ENCODE peak calls at places on chromosome 7, in ten cellular contexts. W is tibial nerve, I is bronchial epithelial cell, V is astrocyte of the cerebellum, K is tibial artery, Y is mammary epithelial cell, S is BJ, T is astrocyte of the spinal cord, G is astrocyte, Q is HCT116. C is an unnamed sample.

GRCh38 chr7:128936798-128937197 is 929 bp upstream of the IRF5 start:
- DNase-seq in W (no peak), I (no peak), V (no peak), K (no peak), Y (no peak), S (no peak), T (no peak), G (no peak), Q (no peak), C (no peak)

GRCh38 chr7:135326636-135327280 is 93.1 kb downstream of the STRA8 start:
- DNase-seq in W (no peak), I (peak), V (peak), K (no peak), Y (no peak), S (no peak), T (peak), G (peak), Q (no peak), C (no peak)

GRCh38 chr7:132276252-132276651 is 300.0 kb downstream of the PLXNA4 start:
- DNase-seq in W (no peak), I (no peak), V (no peak), K (no peak), Y (no peak), S (no peak), T (no peak), G (no peak), Q (no peak), C (no peak)

GRCh38 chr7:100946766-100947365 is 2.5 kb upstream of the MUC3A start:
- DNase-seq in W (no peak), I (no peak), V (no peak), K (no peak), Y (no peak), S (no peak), T (no peak), G (no peak), Q (no peak), C (no peak)

GRCh38 chr7:34227525-34227924 is 322.2 kb downstream of the BMPER start:
- DNase-seq in W (no peak), I (no peak), V (no peak), K (no peak), Y (no peak), S (no peak), T (no peak), G (no peak), Q (no peak), C (no peak)

GRCh38 chr7:78677391-78677790 is 776.1 kb downstream of the MAGI2 start:
- DNase-seq in W (no peak), I (no peak), V (no peak), K (no peak), Y (no peak), S (no peak), T (no peak), G (peak), Q (no peak), C (no peak)

GRCh38 chr7:8627322-8627721 is 193.9 kb downstream of the NXPH1 start:
- DNase-seq in W (no peak), I (no peak), V (no peak), K (no peak), Y (no peak), S (no peak), T (no peak), G (no peak), Q (no peak), C (no peak)

GRCh38 chr7:31069880-31070555 is 17.9 kb downstream of the ADCYAP1R1 start:
- DNase-seq in W (no peak), I (no peak), V (no peak), K (no peak), Y (no peak), S (no peak), T (no peak), G (no peak), Q (no peak), C (no peak)

GRCh38 chr7:55440040-55440690 is 75.0 kb downstream of the LANCL2 start:
- DNase-seq in W (no peak), I (no peak), V (no peak), K (no peak), Y (no peak), S (no peak), T (no peak), G (no peak), Q (no peak), C (no peak)

GRCh38 chr7:36597099-36597773 is 127.1 kb downstream of the AOAH start:
- DNase-seq in W (no peak), I (peak), V (no peak), K (no peak), Y (peak), S (no peak), T (no peak), G (no peak), Q (no peak), C (no peak)

GRCh38 chr7:85023066-85023687 is 163.7 kb downstream of the SEMA3D start:
- DNase-seq in W (no peak), I (peak), V (peak), K (no peak), Y (peak), S (no peak), T (peak), G (peak), Q (peak), C (peak)

GRCh38 chr7:27191081-27191715 is 6.2 kb upstream of the HOXA11 start:
- DNase-seq in W (peak), I (no peak), V (no peak), K (peak), Y (no peak), S (no peak), T (no peak), G (no peak), Q (no peak), C (no peak)

GRCh38 chr7:54778696-54779285 is 19.8 kb upstream of the SEC61G start:
- DNase-seq in W (no peak), I (peak), V (no peak), K (no peak), Y (peak), S (no peak), T (peak), G (peak), Q (no peak), C (no peak)

GRCh38 chr7:24595671-24596418 is 22.6 kb downstream of the PALS2 start:
- DNase-seq in W (no peak), I (no peak), V (no peak), K (no peak), Y (no peak), S (no peak), T (no peak), G (no peak), Q (no peak), C (no peak)

GRCh38 chr7:147535619-147536200 is 1054.9 kb upstream of the C7orf33 start:
- DNase-seq in W (no peak), I (no peak), V (no peak), K (no peak), Y (peak), S (no peak), T (peak), G (no peak), Q (no peak), C (no peak)

GRCh38 chr7:30873207-30873606 is 38.4 kb upstream of the AQP1 start:
- DNase-seq in W (no peak), I (no peak), V (no peak), K (no peak), Y (no peak), S (no peak), T (no peak), G (no peak), Q (no peak), C (no peak)

GRCh38 chr7:28107960-28108359 is 72.6 kb downstream of the JAZF1 start:
- DNase-seq in W (no peak), I (peak), V (no peak), K (no peak), Y (peak), S (no peak), T (no peak), G (peak), Q (peak), C (no peak)

GRCh38 chr7:43763183-43763582 is 4.7 kb downstream of the BLVRA start:
- DNase-seq in W (no peak), I (no peak), V (no peak), K (no peak), Y (no peak), S (no peak), T (no peak), G (no peak), Q (no peak), C (no peak)

GRCh38 chr7:83655951-83656556 is 7.1 kb upstream of the SEMA3E start:
- DNase-seq in W (no peak), I (peak), V (peak), K (no peak), Y (peak), S (no peak), T (peak), G (peak), Q (peak), C (peak)

GRCh38 chr7:22786290-22786932 is 36.2 kb downstream of the TOMM7 start:
- DNase-seq in W (no peak), I (no peak), V (no peak), K (no peak), Y (no peak), S (no peak), T (no peak), G (no peak), Q (no peak), C (no peak)

GRCh38 chr7:21108182-21108581 is 319.7 kb upstream of the SP4 start:
- DNase-seq in W (no peak), I (no peak), V (no peak), K (no peak), Y (no peak), S (no peak), T (no peak), G (no peak), Q (no peak), C (no peak)

GRCh38 chr7:7918736-7919448 is 49.7 kb upstream of the GLCCI1 start:
- DNase-seq in W (no peak), I (no peak), V (no peak), K (no peak), Y (no peak), S (no peak), T (no peak), G (no peak), Q (no peak), C (no peak)

GRCh38 chr7:15113752-15114151 is 211.2 kb upstream of the DGKB start:
- DNase-seq in W (no peak), I (peak), V (no peak), K (no peak), Y (peak), S (no peak), T (no peak), G (no peak), Q (no peak), C (no peak)

GRCh38 chr7:19062216-19062615 is 55.2 kb downstream of the TWIST1 start:
- DNase-seq in W (no peak), I (no peak), V (no peak), K (no peak), Y (no peak), S (no peak), T (no peak), G (no peak), Q (no peak), C (no peak)

GRCh38 chr7:26117142-26117807 is 34.7 kb upstream of the NFE2L3 start:
- DNase-seq in W (no peak), I (no peak), V (no peak), K (no peak), Y (no peak), S (no peak), T (no peak), G (no peak), Q (no peak), C (peak)

GRCh38 chr7:105897999-105898398 is 21.6 kb upstream of the ATXN7L1 start:
- DNase-seq in W (no peak), I (no peak), V (no peak), K (no peak), Y (no peak), S (no peak), T (no peak), G (no peak), Q (no peak), C (no peak)

GRCh38 chr7:57437581-57437980 is 12.4 kb upstream of the ZNF716 start:
- DNase-seq in W (no peak), I (no peak), V (no peak), K (no peak), Y (no peak), S (no peak), T (no peak), G (no peak), Q (no peak), C (no peak)

GRCh38 chr7:24587853-24588252 is 14.6 kb downstream of the PALS2 start:
- DNase-seq in W (no peak), I (no peak), V (no peak), K (no peak), Y (no peak), S (no peak), T (no peak), G (no peak), Q (no peak), C (peak)

GRCh38 chr7:39606352-39606751 is 17.0 kb upstream of the RALA start:
- DNase-seq in W (no peak), I (peak), V (no peak), K (no peak), Y (peak), S (no peak), T (no peak), G (no peak), Q (no peak), C (no peak)

GRCh38 chr7:95006010-95006409 is 98.6 kb downstream of the PPP1R9A start:
- DNase-seq in W (no peak), I (no peak), V (no peak), K (no peak), Y (no peak), S (no peak), T (no peak), G (no peak), Q (no peak), C (no peak)

GRCh38 chr7:117269417-117269816 is 53.4 kb downstream of the WNT2 start:
- DNase-seq in W (no peak), I (peak), V (peak), K (no peak), Y (peak), S (peak), T (peak), G (peak), Q (peak), C (no peak)

GRCh38 chr7:90804370-90804769 is 208.2 kb downstream of the CDK14 start:
- DNase-seq in W (no peak), I (peak), V (no peak), K (no peak), Y (no peak), S (no peak), T (no peak), G (peak), Q (no peak), C (no peak)

GRCh38 chr7:116455009-116455408 is 44.5 kb upstream of the CAV2 start:
- DNase-seq in W (no peak), I (peak), V (no peak), K (no peak), Y (peak), S (peak), T (peak), G (peak), Q (no peak), C (no peak)

GRCh38 chr7:92576296-92576695 is 13.9 kb downstream of the FAM133B start:
- DNase-seq in W (no peak), I (no peak), V (no peak), K (no peak), Y (no peak), S (no peak), T (no peak), G (no peak), Q (no peak), C (no peak)

GRCh38 chr7:42097756-42098155 is 139.3 kb downstream of the GLI3 start:
- DNase-seq in W (no peak), I (peak), V (no peak), K (no peak), Y (peak), S (peak), T (peak), G (peak), Q (no peak), C (no peak)

GRCh38 chr7:121026159-121026558 is 37.6 kb downstream of the CPED1 start:
- DNase-seq in W (no peak), I (no peak), V (no peak), K (no peak), Y (no peak), S (no peak), T (no peak), G (no peak), Q (no peak), C (no peak)

GRCh38 chr7:33080326-33080725 is 17.8 kb upstream of the NT5C3A start:
- DNase-seq in W (no peak), I (no peak), V (no peak), K (no peak), Y (no peak), S (no peak), T (no peak), G (no peak), Q (no peak), C (no peak)
- H3K4me3 ChIP-seq in W (no peak), I (no peak), V (no peak), K (no peak), Y (no peak), S (no peak), T (no peak), G (no peak), Q (no peak), C (no peak)

GRCh38 chr7:149422065-149422913 is 38.6 kb downstream of the ZNF777 start:
- DNase-seq in W (no peak), I (peak), V (peak), K (no peak), Y (peak), S (no peak), T (peak), G (peak), Q (peak), C (peak)
- H3K4me3 ChIP-seq in W (peak), I (peak), V (peak), K (peak), Y (peak), S (peak), T (peak), G (peak), Q (peak), C (peak)

GRCh38 chr7:139682136-139683013 is 95.4 kb downstream of the HIPK2 start:
- DNase-seq in W (no peak), I (peak), V (no peak), K (no peak), Y (peak), S (no peak), T (peak), G (peak), Q (peak), C (no peak)

GRCh38 chr7:139683137-139683871 is 94.5 kb downstream of the HIPK2 start:
- DNase-seq in W (no peak), I (peak), V (peak), K (no peak), Y (peak), S (no peak), T (peak), G (peak), Q (no peak), C (no peak)

GRCh38 chr7:139687980-139688632 is 89.7 kb downstream of the HIPK2 start:
- DNase-seq in W (no peak), I (peak), V (no peak), K (no peak), Y (peak), S (no peak), T (peak), G (no peak), Q (peak), C (no peak)

GRCh38 chr7:139691253-139691781 is 86.5 kb downstream of the HIPK2 start:
- DNase-seq in W (no peak), I (no peak), V (no peak), K (no peak), Y (no peak), S (no peak), T (peak), G (no peak), Q (no peak), C (no peak)

GRCh38 chr7:139687206-139687954 is 90.4 kb downstream of the HIPK2 start:
- DNase-seq in W (no peak), I (no peak), V (no peak), K (no peak), Y (peak), S (no peak), T (no peak), G (no peak), Q (no peak), C (no peak)
- H3K4me3 ChIP-seq in W (no peak), I (no peak), V (no peak), K (no peak), Y (no peak), S (no peak), T (no peak), G (no peak), Q (no peak), C (no peak)

DNA sequence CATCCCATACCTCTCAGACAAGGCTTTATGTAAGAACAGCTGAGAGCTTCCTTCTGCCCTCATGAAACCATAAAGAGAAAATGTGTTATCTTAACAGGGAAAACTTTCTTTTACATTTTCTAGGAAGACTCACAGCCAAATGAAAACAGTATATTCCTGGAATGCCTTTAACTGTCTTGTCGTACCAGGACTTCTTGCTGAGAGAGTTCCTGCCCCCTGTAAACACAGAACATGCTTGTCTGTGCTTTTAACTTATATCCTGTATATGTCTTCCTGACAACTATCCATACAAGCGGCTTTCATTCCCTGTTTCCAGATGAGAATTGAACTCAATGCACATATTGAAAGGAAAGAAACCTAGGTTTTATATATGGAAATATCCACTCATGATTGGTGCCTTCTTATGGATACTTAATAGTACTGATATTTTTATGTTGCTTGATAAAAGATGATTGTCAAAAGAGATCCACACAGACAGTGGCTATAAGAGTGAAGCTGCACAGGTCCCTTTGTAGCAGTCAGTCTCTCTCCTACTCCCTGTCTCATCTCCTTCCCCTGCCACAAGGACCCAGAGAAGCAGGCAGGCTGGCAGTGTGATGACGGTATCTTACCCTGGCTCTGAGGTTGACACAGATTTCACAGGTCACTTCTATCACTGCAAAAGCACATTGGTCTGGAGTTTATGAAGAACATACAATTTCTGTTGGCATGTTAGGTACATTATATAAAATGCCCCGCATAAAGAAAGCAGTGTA is 64.6 kb upstream of the AHR start:
- DNase-seq in W (no peak), I (peak), V (no peak), K (no peak), Y (no peak), S (no peak), T (peak), G (no peak), Q (no peak), C (peak)
- H3K4me3 ChIP-seq in W (no peak), I (no peak), V (no peak), K (no peak), Y (no peak), S (no peak), T (no peak), G (no peak), Q (no peak), C (no peak)

DNA sequence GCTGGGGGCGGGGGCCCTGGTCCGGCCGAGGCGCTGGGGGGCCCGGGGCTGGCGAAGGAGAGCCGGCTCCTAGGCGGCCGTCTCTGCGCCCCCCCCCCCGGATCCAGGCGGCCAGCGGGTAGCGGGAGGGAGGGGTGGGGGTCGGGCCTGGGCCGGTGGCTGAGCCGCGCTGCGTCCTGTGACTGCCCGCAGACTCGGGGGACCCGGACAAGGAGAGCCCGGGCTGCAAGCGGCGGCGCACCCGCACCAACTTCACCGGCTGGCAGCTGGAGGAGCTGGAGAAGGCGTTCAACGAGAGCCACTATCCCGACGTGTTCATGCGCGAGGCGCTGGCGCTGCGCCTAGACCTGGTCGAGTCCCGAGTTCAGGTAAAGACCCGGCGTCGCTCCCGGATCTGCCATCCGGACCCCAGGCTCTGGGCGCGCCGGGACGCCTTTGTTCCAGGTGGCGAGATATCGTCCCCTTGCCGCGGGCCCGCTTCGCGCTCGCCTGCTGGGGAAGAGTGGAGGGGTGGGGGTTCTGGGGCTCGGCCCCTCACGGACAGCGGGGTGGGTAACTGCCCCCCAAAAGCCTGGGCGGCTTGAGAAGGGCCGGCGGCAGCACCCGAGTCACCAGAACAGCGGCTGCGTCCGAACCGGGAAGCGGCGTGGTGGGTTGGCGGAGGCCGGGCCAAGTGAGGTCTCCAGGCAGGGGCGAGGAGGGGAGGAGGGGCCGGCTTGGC is 816 bp downstream of the UNCX start:
- DNase-seq in W (no peak), I (no peak), V (no peak), K (no peak), Y (no peak), S (no peak), T (no peak), G (no peak), Q (no peak), C (no peak)
- H3K4me3 ChIP-seq in W (no peak), I (no peak), V (no peak), K (no peak), Y (no peak), S (no peak), T (no peak), G (no peak), Q (no peak), C (no peak)

GRCh38 chr7:74029991-74030415 is 2.0 kb downstream of the ELN start:
- DNase-seq in W (no peak), I (no peak), V (no peak), K (no peak), Y (no peak), S (no peak), T (no peak), G (no peak), Q (no peak), C (no peak)
- H3K4me3 ChIP-seq in W (peak), I (no peak), V (no peak), K (peak), Y (no peak), S (peak), T (no peak), G (no peak), Q (no peak), C (no peak)